ENCODE peak calls at places on chromosomes 7 and 10, in four cellular contexts. One of them, this sample, is unnamed. For H3K4me1, the result is how much of the 10 kb centered on the place peaks cover.

GRCh38 chr10:59284111-59284975 is 78.0 kb downstream of the FAM13C start:
- DNase-seq in A549: no peak
- DNase-seq in HCT116: no peak
- DNase-seq in mesendoderm: no peak
- DNase-seq in this sample: no peak

GRCh38 chr7:142720140-142720773 is 29.0 kb upstream of the PRSS1 start:
- DNase-seq in mesendoderm: no peak
- DNase-seq in A549: no peak
- DNase-seq in HCT116: no peak
- DNase-seq in this sample: no peak

GRCh38 chr10:77989081-77989724 is 40.1 kb downstream of the POLR3A start:
- DNase-seq in HCT116: no peak
- DNase-seq in mesendoderm: no peak
- DNase-seq in A549: no peak
- DNase-seq in this sample: peak

GRCh38 chr7:139249179-139249822 is 18.3 kb downstream of the UBN2 start:
- DNase-seq in mesendoderm: no peak
- DNase-seq in A549: no peak
- DNase-seq in HCT116: no peak
- DNase-seq in this sample: no peak

GRCh38 chr7:37216156-37216839 is 232.4 kb downstream of the ELMO1 start:
- DNase-seq in A549: no peak
- DNase-seq in HCT116: no peak
- DNase-seq in mesendoderm: no peak
- DNase-seq in this sample: no peak

GRCh38 chr7:70178787-70179186 is 580.5 kb downstream of the AUTS2 start:
- DNase-seq in mesendoderm: no peak
- DNase-seq in HCT116: no peak
- DNase-seq in A549: peak
- DNase-seq in this sample: peak

GRCh38 chr10:77195101-77195500 is 442.5 kb downstream of the KCNMA1 start:
- DNase-seq in HCT116: no peak
- DNase-seq in A549: peak
- DNase-seq in mesendoderm: peak
- DNase-seq in this sample: peak

GRCh38 chr10:77795426-77796055 is 131.0 kb downstream of the DLG5 start:
- DNase-seq in mesendoderm: no peak
- DNase-seq in A549: no peak
- DNase-seq in HCT116: no peak
- DNase-seq in this sample: no peak

GRCh38 chr7:30020535-30020934 is 6.0 kb downstream of the FKBP14 start:
- DNase-seq in A549: no peak
- DNase-seq in HCT116: no peak
- DNase-seq in mesendoderm: no peak
- DNase-seq in this sample: no peak

GRCh38 chr10:72334832-72335393 is 19.8 kb downstream of the DNAJB12 start:
- DNase-seq in HCT116: no peak
- DNase-seq in mesendoderm: no peak
- DNase-seq in A549: no peak
- DNase-seq in this sample: peak
- H3K4me1 ChIP-seq in HCT116: under half
- H3K4me1 ChIP-seq in mesendoderm: under half
- H3K4me1 ChIP-seq in A549: half or more
- H3K4me1 ChIP-seq in this sample: under half

GRCh38 chr10:15183689-15184481 is 15.4 kb upstream of the NMT2 start:
- DNase-seq in A549: no peak
- DNase-seq in HCT116: no peak
- DNase-seq in mesendoderm: no peak
- DNase-seq in this sample: no peak

GRCh38 chr10:15188629-15189028 is 20.1 kb upstream of the NMT2 start:
- DNase-seq in A549: no peak
- DNase-seq in mesendoderm: no peak
- DNase-seq in HCT116: no peak
- DNase-seq in this sample: no peak

GRCh38 chr10:15181576-15182156 is 13.2 kb upstream of the NMT2 start:
- DNase-seq in A549: no peak
- DNase-seq in HCT116: no peak
- DNase-seq in mesendoderm: no peak
- DNase-seq in this sample: no peak

GRCh38 chr10:15180736-15181135 is 12.2 kb upstream of the NMT2 start:
- DNase-seq in HCT116: no peak
- DNase-seq in A549: no peak
- DNase-seq in mesendoderm: no peak
- DNase-seq in this sample: no peak

DNA sequence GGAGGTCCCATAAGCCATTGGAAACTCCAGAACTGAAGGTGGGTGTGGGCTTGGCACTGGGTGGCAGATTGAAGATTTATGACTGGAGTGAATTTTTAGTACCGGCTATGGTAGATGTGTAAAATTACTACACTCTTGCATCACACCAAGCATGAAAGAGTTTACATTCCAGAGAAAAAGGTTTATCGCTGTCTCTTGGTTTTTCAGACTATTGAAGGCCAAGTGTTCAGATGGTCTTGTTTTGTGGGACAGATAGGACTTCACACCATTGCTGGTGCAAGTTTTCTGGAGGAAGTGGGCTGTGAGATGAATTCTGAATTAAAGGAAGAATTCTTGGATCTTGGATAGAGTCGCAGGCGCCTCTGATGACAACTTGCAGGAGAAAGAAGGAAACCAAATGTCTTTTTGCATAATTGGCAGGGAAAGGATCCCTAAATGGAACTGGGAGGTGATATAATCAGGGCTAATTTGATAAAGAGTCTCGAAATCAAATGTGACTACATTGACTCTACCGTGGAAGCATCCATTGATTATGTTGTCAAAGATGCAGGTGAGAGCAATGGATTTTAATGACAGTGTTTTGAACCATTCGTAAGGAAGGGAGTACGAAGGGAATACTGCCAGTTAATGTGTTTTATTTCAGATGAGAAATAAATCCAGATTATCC is 14.2 kb upstream of the NMT2 start:
- DNase-seq in mesendoderm: no peak
- DNase-seq in HCT116: no peak
- DNase-seq in A549: no peak
- DNase-seq in this sample: peak
- H3K4me3 ChIP-seq in mesendoderm: no peak
- H3K4me3 ChIP-seq in HCT116: no peak
- H3K4me3 ChIP-seq in A549: no peak
- H3K4me3 ChIP-seq in this sample: no peak

DNA sequence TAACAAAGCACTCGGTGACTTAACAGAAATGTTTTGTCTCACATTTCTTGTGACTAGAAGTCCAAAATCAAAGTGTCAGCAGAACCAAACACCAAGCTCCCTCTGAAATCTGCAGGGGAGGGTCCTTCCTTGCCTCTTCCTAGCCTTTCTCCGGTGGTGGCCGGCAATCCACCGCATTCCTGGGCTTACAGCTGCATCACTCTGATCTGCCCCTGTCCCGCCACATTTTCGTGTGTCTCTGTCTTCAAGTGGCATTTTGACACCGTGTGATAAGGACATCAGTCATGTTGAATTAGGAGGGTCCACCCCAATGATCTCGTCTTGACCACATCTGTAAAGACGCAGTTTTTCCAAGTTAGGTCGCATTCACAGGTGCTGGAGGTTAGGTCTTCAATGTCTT is 30.5 kb upstream of the TOMM7 start:
- DNase-seq in mesendoderm: no peak
- DNase-seq in HCT116: no peak
- DNase-seq in A549: no peak
- DNase-seq in this sample: no peak
- H3K4me2 ChIP-seq in mesendoderm: no peak
- H3K4me2 ChIP-seq in HCT116: peak
- H3K4me2 ChIP-seq in A549: peak
- H3K4me2 ChIP-seq in this sample: no peak

GRCh38 chr7:41574377-41574776 is 128.5 kb downstream of the INHBA start:
- DNase-seq in A549: no peak
- DNase-seq in mesendoderm: no peak
- DNase-seq in HCT116: no peak
- DNase-seq in this sample: no peak

GRCh38 chr7:41578700-41579099 is 124.2 kb downstream of the INHBA start:
- DNase-seq in HCT116: no peak
- DNase-seq in A549: no peak
- DNase-seq in mesendoderm: no peak
- DNase-seq in this sample: no peak

GRCh38 chr7:41573881-41574280 is 129.0 kb downstream of the INHBA start:
- DNase-seq in A549: no peak
- DNase-seq in HCT116: no peak
- DNase-seq in mesendoderm: no peak
- DNase-seq in this sample: no peak

GRCh38 chr7:41573017-41573416 is 129.9 kb downstream of the INHBA start:
- DNase-seq in A549: peak
- DNase-seq in HCT116: no peak
- DNase-seq in mesendoderm: no peak
- DNase-seq in this sample: peak

GRCh38 chr7:41576176-41576575 is 126.7 kb downstream of the INHBA start:
- DNase-seq in A549: no peak
- DNase-seq in mesendoderm: no peak
- DNase-seq in HCT116: no peak
- DNase-seq in this sample: no peak
- H3K4me1 ChIP-seq in A549: under half
- H3K4me1 ChIP-seq in mesendoderm: under half
- H3K4me1 ChIP-seq in HCT116: under half
- H3K4me1 ChIP-seq in this sample: under half

DNA sequence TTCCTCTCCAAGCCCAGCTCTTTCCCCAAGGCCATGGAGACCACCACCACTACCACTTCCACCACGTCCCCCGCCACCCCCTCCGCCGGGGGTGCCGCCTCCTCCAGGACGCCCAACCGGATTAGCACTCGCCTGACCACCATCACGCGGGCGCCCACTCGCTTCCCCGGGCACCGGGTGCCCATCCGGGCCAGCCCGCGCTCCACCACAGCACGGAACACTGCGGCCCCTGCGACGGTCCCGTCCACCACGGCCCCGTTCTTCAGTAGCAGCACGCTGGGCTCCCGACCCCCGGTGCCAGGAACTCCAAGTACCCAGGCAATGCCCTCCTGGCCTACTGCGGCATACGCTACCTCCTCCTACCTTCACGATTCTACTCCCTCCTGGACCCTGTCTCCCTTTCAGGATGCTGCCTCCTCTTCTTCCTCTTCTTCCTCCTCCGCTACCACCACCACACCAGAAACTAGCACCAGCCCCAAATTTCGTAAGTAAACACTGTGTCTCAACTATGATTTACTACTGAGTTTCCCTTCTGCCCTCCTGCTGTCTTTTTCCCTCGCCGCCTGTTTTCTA is 772 bp downstream of the NRG3 start:
- DNase-seq in mesendoderm: no peak
- DNase-seq in A549: no peak
- DNase-seq in HCT116: no peak
- DNase-seq in this sample: peak
- H3K4me3 ChIP-seq in mesendoderm: peak
- H3K4me3 ChIP-seq in A549: no peak
- H3K4me3 ChIP-seq in HCT116: no peak
- H3K4me3 ChIP-seq in this sample: no peak

GRCh38 chr10:104581884-104582603 is 59.0 kb upstream of the SORCS3 start:
- DNase-seq in A549: peak
- DNase-seq in HCT116: no peak
- DNase-seq in mesendoderm: no peak
- DNase-seq in this sample: no peak

GRCh38 chr10:104582966-104583365 is 58.1 kb upstream of the SORCS3 start:
- DNase-seq in mesendoderm: no peak
- DNase-seq in HCT116: no peak
- DNase-seq in A549: no peak
- DNase-seq in this sample: no peak

GRCh38 chr10:104580321-104580720 is 60.8 kb upstream of the SORCS3 start:
- DNase-seq in HCT116: no peak
- DNase-seq in mesendoderm: no peak
- DNase-seq in A549: no peak
- DNase-seq in this sample: no peak

GRCh38 chr10:104582604-104582951 is 58.5 kb upstream of the SORCS3 start:
- DNase-seq in A549: no peak
- DNase-seq in HCT116: no peak
- DNase-seq in mesendoderm: peak
- DNase-seq in this sample: no peak

DNA sequence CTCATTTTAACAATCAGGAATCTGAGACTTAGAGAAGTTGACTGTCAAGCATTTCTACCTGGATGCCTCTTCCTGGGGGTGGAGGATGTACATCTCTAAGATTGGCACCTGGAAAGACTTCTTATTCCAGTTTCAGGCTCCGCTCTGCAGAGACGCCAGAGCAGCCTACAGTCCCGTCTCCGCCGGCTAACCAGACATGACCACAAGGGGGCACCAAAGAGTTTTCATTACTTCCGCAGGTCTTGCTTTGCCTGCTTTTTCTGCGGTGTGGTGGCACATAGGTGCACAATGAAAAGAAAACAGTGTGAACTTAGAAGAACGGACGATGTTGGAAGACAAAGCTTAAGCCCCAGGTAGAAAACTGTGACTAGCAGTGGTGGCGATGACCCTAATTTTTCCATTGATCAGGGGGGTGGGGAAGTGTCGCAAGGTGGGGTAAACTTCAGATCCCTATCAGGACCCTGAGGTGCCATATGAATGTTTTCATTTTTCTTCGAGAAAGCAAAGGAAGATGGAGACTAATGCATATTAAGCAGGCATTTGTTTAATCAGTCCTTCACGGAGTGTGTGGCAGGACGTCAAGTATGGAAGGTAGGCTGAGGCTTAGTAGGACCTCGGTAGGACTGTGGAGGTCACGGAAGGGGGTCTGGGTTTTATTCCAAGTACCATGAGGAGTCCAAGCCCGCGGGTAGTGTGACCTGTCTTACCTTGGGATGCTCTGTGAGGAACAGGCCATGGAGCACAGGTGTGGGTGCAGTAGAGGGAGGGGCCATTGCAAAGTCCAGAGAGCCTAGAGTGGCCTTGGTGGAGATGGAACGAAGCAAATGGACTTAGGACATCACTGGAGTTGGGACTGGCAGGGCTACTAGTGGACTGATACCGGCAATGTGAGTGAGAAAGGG is 60.1 kb upstream of the SORCS3 start:
- DNase-seq in HCT116: peak
- DNase-seq in mesendoderm: peak
- DNase-seq in A549: peak
- DNase-seq in this sample: peak
- H3K4me2 ChIP-seq in HCT116: peak
- H3K4me2 ChIP-seq in mesendoderm: no peak
- H3K4me2 ChIP-seq in A549: peak
- H3K4me2 ChIP-seq in this sample: peak